ENCODE peak calls at places on chromosomes 11 and 22, in five cellular contexts. W is fibroblast of lung; X is body of pancreas; V is CD8-positive, alpha-beta memory T cell; P is GM12878. D is an unnamed sample.

GRCh38 chr22:20251491-20251890 is 16.6 kb downstream of the RTN4R start:
- DNase-seq in V (no peak), W (no peak), P (no peak), X (no peak), D (no peak)

GRCh38 chr11:84289381-84289906 is 1003.3 kb upstream of the CCDC90B start:
- DNase-seq in W (peak), P (peak), V (no peak), X (no peak), D (no peak)

GRCh38 chr11:18775492-18776292 is 15.9 kb downstream of the PTPN5 start:
- DNase-seq in W (peak), V (peak), X (peak), P (no peak), D (peak)

GRCh38 chr22:27820896-27821866 is 19.6 kb upstream of the MN1 start:
- DNase-seq in V (no peak), W (no peak), P (no peak), X (peak), D (no peak)

GRCh38 chr11:2709429-2709828 is 9.6 kb upstream of the KCNQ1OT1 start:
- DNase-seq in P (no peak), V (no peak), W (peak), X (no peak), D (no peak)

GRCh38 chr22:17896552-17896951 is 122.3 kb upstream of the BID start:
- DNase-seq in X (peak), P (no peak), W (peak), V (no peak), D (no peak)

GRCh38 chr11:117876341-117877119 is at the start of gene FXYD6:
- DNase-seq in P (no peak), X (peak), V (no peak), W (peak), D (no peak)

GRCh38 chr11:44530413-44531115 is 34.9 kb upstream of the CD82 start:
- DNase-seq in X (no peak), P (no peak), V (no peak), W (peak), D (no peak)

GRCh38 chr22:20624161-20624616 is 116.8 kb downstream of the MED15 start:
- DNase-seq in V (no peak), W (no peak), P (peak), X (no peak), D (no peak)

GRCh38 chr11:3894128-3894731 is 38.8 kb downstream of the STIM1 start:
- DNase-seq in X (no peak), W (no peak), V (no peak), P (peak), D (no peak)

GRCh38 chr22:42500164-42500835 is 19.3 kb downstream of the RRP7A start:
- DNase-seq in V (peak), W (peak), P (peak), X (peak), D (peak)

GRCh38 chr11:122071680-122072321 is 44.2 kb downstream of the BLID start:
- DNase-seq in V (no peak), X (no peak), P (no peak), W (no peak), D (no peak)

GRCh38 chr11:124070906-124071621 is 29.9 kb upstream of the OR10G7 start:
- DNase-seq in V (peak), X (peak), P (peak), W (peak), D (peak)
- H3K4me3 ChIP-seq in V (no peak), X (no peak), P (no peak), W (no peak), D (no peak)

DNA sequence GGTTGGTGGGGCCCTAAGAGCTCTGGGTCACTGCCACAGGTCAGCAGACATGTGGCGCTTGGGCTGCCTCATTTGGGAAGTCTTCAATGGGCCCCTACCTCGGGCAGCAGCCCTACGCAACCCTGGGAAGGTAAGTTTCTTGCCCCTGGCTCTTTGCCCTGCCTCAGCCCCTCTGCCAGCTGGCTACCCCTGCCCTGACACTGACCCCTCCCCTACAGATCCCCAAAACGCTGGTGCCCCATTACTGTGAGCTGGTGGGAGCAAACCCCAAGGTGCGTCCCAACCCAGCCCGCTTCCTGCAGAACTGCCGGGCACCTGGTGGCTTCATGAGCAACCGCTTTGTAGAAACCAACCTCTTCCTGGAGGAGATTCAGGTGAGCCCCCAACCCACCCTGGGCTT is 1.9 kb downstream of the SCYL1 start:
- DNase-seq in V (no peak), P (no peak), X (no peak), W (no peak), D (no peak)
- H3K4me3 ChIP-seq in V (no peak), P (no peak), X (no peak), W (no peak), D (no peak)

GRCh38 chr22:44755000-44755399 is 2.6 kb downstream of the ARHGAP8 start:
- DNase-seq in X (no peak), V (no peak), P (no peak), W (no peak), D (no peak)

GRCh38 chr22:44755418-44755817 is 3.0 kb downstream of the ARHGAP8 start:
- DNase-seq in W (no peak), P (no peak), X (no peak), V (no peak), D (no peak)

GRCh38 chr22:44755956-44756361 is 3.6 kb downstream of the ARHGAP8 start:
- DNase-seq in V (no peak), W (no peak), P (no peak), X (peak), D (no peak)

GRCh38 chr22:44752285-44753188 is at the start of gene ARHGAP8:
- DNase-seq in V (peak), P (no peak), X (peak), W (no peak), D (no peak)

DNA sequence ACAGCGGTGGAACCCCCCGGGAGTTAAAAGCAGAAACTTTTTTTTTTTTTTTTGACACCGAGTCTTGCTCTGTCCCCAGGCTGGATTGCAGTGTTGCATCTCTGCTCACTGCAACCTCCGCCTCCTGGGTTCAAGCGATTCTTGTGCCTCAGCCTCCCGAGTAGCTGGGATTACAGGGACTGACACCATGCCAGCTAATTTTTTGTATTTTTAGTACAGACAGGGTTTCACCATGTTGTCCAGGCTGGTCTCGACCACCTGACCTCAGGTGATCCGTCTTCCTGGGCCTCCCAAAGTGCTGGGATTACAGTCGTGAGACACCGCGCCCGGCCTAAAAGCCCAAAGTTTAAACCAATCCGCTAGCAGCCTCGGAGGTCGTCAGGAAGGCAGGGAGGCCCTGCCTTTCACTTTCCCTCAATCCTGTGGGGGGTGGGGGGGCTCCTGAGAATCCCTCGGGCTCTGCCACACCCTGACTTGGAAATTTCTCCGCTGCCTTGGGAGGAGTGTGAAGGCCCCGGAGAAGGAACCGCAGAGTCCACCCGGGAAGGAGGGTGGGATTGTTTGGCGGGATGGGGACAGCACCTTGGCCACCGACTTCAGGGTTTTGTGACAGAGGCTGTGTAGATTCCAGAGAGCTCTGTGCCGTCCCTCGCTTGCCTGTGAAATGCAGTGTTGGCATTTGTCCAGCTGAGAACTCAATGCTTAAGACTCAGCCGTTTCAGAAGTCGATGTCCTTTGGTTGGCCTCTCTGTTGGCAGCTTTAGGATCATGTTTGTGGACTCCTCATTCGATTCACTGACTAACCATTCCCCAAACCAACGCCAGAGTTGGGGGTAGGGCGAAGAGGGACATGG is 1.0 kb downstream of the ARHGAP8 start:
- DNase-seq in P (no peak), W (peak), V (no peak), X (peak), D (no peak)
- H3K4me3 ChIP-seq in P (no peak), W (no peak), V (no peak), X (peak), D (no peak)

DNA sequence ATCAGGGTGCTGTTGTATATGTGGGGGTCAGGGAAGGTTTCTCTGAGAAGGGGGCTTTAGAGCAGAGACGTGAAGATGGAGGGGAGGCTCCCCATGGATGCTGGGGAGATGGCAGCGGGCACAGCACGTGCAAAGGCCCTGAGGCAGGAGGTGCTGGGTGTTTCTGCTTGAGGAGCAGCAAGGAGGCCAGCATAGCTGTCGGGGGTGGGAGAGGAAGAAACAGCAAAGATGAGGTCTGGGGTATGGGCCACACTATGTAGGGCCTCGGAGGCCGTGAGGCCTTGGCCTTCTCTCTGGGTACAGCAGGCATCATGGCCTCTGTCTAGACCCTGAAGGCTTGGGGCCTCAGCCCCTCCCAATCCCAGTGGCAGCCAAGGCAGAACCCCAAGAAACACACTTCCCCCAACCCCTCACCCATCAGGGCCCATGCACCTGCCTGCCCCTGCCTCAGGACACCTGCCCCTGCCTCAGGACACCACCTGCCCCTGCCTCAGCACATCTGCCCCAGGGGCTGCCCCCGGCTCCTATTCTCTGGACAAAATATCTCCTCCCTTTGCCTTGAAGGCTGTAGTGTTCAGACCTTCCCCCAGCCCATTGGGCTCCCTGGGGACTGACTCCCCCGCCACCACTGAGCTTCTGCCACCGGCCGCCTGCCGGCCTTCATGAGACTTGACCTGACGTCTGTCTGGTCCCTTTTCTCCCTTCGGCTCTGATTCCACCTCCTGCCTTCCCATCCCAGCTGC is 6.2 kb downstream of the ALDH3B1 start:
- DNase-seq in P (no peak), X (no peak), V (no peak), W (no peak), D (no peak)
- H3K4me3 ChIP-seq in P (no peak), X (no peak), V (no peak), W (no peak), D (no peak)

DNA sequence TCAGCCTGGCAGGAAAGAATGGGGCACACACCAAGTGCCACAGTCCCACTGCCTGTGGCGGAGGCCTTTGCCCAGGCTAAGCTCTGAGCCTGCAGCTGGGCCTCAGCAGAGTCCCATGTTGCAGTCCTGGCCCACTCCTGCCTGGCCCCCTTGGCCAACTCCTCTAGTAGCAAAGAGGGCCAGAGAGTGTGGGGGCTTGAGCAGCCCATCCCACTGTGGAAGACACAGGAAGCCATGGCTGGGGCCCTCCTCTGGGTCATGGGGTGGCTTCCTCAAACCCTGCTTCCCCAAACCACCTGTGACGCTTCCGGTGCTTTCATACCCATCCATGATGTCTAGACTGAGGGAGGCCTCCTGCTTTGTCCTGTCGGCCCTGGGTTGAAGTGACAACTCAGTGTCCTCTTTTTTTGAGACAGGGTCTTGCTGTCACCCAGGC is 5.8 kb downstream of the RPS19BP1 start:
- DNase-seq in P (no peak), X (no peak), V (peak), W (no peak), D (peak)
- H3K4me3 ChIP-seq in P (no peak), X (no peak), V (peak), W (no peak), D (no peak)

GRCh38 chr11:33867996-33868645 is 23.8 kb downstream of the LMO2 start:
- DNase-seq in X (no peak), W (no peak), P (no peak), V (no peak), D (no peak)
- H3K4me3 ChIP-seq in X (no peak), W (no peak), P (peak), V (no peak), D (peak)

DNA sequence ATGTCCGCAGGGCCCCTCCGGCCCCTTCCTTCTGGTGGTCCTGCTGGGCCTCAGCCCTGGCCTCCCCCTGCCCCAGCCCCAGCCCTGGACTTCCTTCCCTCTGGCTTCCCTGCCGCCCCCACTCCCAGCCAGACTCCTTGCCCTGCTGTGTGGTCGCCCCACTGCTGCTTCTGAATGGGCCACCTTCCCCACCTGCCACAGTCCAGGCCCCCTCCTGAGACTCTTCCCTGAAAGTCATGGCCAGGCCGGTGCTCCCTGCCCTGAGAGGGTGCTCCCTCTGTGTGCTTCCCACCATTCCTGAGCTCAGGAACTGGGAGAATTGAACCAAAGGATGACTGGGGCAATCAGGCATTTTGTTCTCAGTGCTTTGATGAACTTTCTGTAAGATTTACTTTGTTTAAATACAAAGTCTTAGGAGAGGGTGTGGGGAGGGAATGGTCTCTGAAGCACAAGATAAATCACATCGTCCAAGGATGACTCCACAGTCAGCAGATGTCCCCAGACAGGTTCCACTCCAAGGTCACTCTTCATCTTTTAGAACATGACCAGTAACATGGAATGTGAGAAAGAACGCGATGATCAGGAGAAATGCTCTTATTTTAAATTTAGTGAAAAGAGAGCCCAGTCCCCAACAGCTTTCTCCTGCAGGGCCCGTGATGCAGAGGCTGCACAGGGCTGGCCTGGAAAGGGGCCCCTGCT is 774 bp downstream of the APOBEC3D start:
- DNase-seq in X (no peak), W (no peak), P (no peak), V (no peak), D (no peak)
- H3K4me3 ChIP-seq in X (no peak), W (peak), P (peak), V (peak), D (peak)

D was measured in right lobe of liver.